ENCODE peak calls at places on chromosomes 1 and 21, in five cellular contexts. A is EH; T is NCI-H524; Q is ELR; U is stimulated activated naive B cell treated with anti-CD40 and anti-IgM and Interleukin-4, amounts not matched to agents 10 μg/mL and 1 μg/mL and 100 μg/mL, for 72 hours. R is an unnamed sample.

GRCh38 chr1:117612517-117613248 is 6.8 kb downstream of the TENT5C start:
- DNase-seq in A (peak), T (no peak), Q (peak), U (peak), R (no peak)

GRCh38 chr1:114427612-114428011 is 83.4 kb downstream of the TRIM33 start:
- DNase-seq in A (no peak), T (no peak), Q (no peak), U (no peak), R (no peak)

GRCh38 chr1:218301217-218301616 is 16.1 kb downstream of the RRP15 start:
- DNase-seq in A (no peak), T (no peak), Q (no peak), U (no peak), R (no peak)

GRCh38 chr1:150535511-150536281 is 13.5 kb upstream of the ADAMTSL4 start:
- DNase-seq in A (peak), T (no peak), Q (peak), U (no peak), R (no peak)

GRCh38 chr1:149965440-149965839 is 28.8 kb upstream of the MTMR11 start:
- DNase-seq in A (no peak), T (no peak), Q (no peak), U (no peak), R (no peak)

GRCh38 chr1:217137210-217137871 is 414.1 kb upstream of the ESRRG start:
- DNase-seq in A (no peak), T (no peak), Q (no peak), U (no peak), R (no peak)

GRCh38 chr21:17901458-17902092 is 82.4 kb upstream of the C21orf91 start:
- DNase-seq in A (no peak), T (no peak), Q (no peak), U (no peak), R (no peak)

GRCh38 chr1:39266269-39266668 is 61.8 kb downstream of the MACF1 start:
- DNase-seq in A (no peak), T (peak), Q (peak), U (no peak), R (no peak)

GRCh38 chr1:215637041-215637573 is 70.0 kb downstream of the KCTD3 start:
- DNase-seq in A (peak), T (no peak), Q (peak), U (no peak), R (no peak)

GRCh38 chr1:2253797-2254480 is 25.8 kb downstream of the SKI start:
- DNase-seq in A (no peak), T (no peak), Q (no peak), U (no peak), R (no peak)

GRCh38 chr1:15418811-15419515 is 9.3 kb downstream of the EFHD2 start:
- DNase-seq in A (peak), T (no peak), Q (peak), U (no peak), R (no peak)

GRCh38 chr1:189538271-189538670 is 939.4 kb downstream of the BRINP3 start:
- DNase-seq in A (no peak), T (no peak), Q (no peak), U (no peak), R (no peak)

GRCh38 chr1:97245682-97246081 is 524.1 kb downstream of the PTBP2 start:
- DNase-seq in A (peak), T (no peak), Q (no peak), U (no peak), R (no peak)

GRCh38 chr1:22673486-22674409 is 20.7 kb downstream of the C1QB start:
- DNase-seq in A (peak), T (peak), Q (peak), U (no peak), R (no peak)

GRCh38 chr1:58057820-58058219 is 488.7 kb downstream of the OMA1 start:
- DNase-seq in A (no peak), T (no peak), Q (no peak), U (no peak), R (no peak)

GRCh38 chr1:198879711-198880306 is 241.0 kb downstream of the PTPRC start:
- DNase-seq in A (no peak), T (no peak), Q (peak), U (no peak), R (no peak)

GRCh38 chr1:215023151-215023832 is 59.2 kb upstream of the KCNK2 start:
- DNase-seq in A (peak), T (no peak), Q (no peak), U (no peak), R (no peak)

GRCh38 chr1:72281144-72281543 is 1.2 kb downstream of the NEGR1 start:
- DNase-seq in A (peak), T (no peak), Q (peak), U (peak), R (no peak)

GRCh38 chr1:26789953-26790352 is 2.2 kb downstream of the PIGV start:
- DNase-seq in A (no peak), T (no peak), Q (no peak), U (no peak), R (no peak)

R was measured in activated CD4-positive, alpha-beta memory T cell treated with anti-CD3 and anti-CD28 coated beads, Interleukin-2, amount 10 ng/mL, durations not matched to agents 7 days and 5 days.